ENCODE peak calls at places on chromosomes 12 and 14, in nine cellular contexts. Z, Q, V, E, M, A, S, D and F are unnamed samples.
A peak's percentile ranks its signal among the peaks of the same experiment; 100 is the strongest.

GRCh38 chr14:22981090-22982012 is 1.0 kb downstream of the AJUBA start:
- DNase-seq in Z (peak; percentile 29), Q (no peak), V (no peak), E (no peak), M (no peak), A (no peak), S (peak; percentile 43), D (peak; percentile 39), F (no peak)

GRCh38 chr14:84225243-84225642 is 1304.7 kb upstream of the FLRT2 start:
- DNase-seq in Z (no peak), Q (no peak), V (peak; percentile 16), E (peak; percentile 37), M (peak; percentile 30), A (no peak), S (no peak), D (no peak), F (peak; percentile 16)

GRCh38 chr12:120453977-120454376 is 7.7 kb downstream of the GATC start:
- DNase-seq in Z (peak; percentile 20), Q (no peak), V (no peak), E (no peak), M (peak; percentile 44), A (peak; percentile 45), S (peak; percentile 65), D (peak; percentile 16), F (no peak)

GRCh38 chr12:98513379-98514318 is 1.7 kb upstream of the TMPO start:
- DNase-seq in Z (no peak), Q (no peak), V (no peak), E (no peak), M (no peak), A (no peak), S (no peak), D (no peak), F (no peak)

GRCh38 chr12:24919346-24920001 is 29.4 kb downstream of the BCAT1 start:
- DNase-seq in Z (no peak), Q (no peak), V (no peak), E (no peak), M (no peak), A (no peak), S (no peak), D (no peak), F (no peak)

GRCh38 chr12:116443706-116444589 is 115.2 kb upstream of the MAP1LC3B2 start:
- DNase-seq in Z (no peak), Q (no peak), V (no peak), E (no peak), M (no peak), A (no peak), S (no peak), D (no peak), F (no peak)

GRCh38 chr14:68088463-68088862 is 268.9 kb downstream of the RAD51B start:
- DNase-seq in Z (peak; percentile 45), Q (no peak), V (no peak), E (no peak), M (peak; percentile 19), A (no peak), S (no peak), D (peak; percentile 71), F (no peak)

GRCh38 chr14:100898465-100898864 is 5.1 kb downstream of the RTL1 start:
- DNase-seq in Z (no peak), Q (no peak), V (no peak), E (no peak), M (no peak), A (no peak), S (no peak), D (no peak), F (no peak)

GRCh38 chr14:20489093-20489994 is 16.0 kb upstream of the RNASE10 start:
- DNase-seq in Z (peak; percentile 17), Q (peak; percentile 64), V (no peak), E (no peak), M (peak; percentile 43), A (peak; percentile 78), S (peak; percentile 72), D (no peak), F (no peak)

GRCh38 chr12:64744422-64745258 is 14.6 kb downstream of the GNS start:
- DNase-seq in Z (peak; percentile 35), Q (no peak), V (no peak), E (no peak), M (peak; percentile 59), A (peak; percentile 41), S (peak; percentile 34), D (peak; percentile 48), F (no peak)

GRCh38 chr14:58085877-58086276 is 66.1 kb downstream of the ARMH4 start:
- DNase-seq in Z (no peak), Q (no peak), V (no peak), E (no peak), M (no peak), A (no peak), S (no peak), D (no peak), F (no peak)

GRCh38 chr12:79983969-79984629 is 49.2 kb upstream of the PPP1R12A start:
- DNase-seq in Z (no peak), Q (no peak), V (no peak), E (no peak), M (peak; percentile 17), A (no peak), S (peak; percentile 70), D (peak; percentile 89), F (no peak)

GRCh38 chr14:105281354-105282097 is 19.3 kb downstream of the BRF1 start:
- DNase-seq in Z (peak; percentile 72), Q (peak; percentile 43), V (no peak), E (peak; percentile 74), M (peak; percentile 88), A (peak; percentile 46), S (peak; percentile 54), D (peak; percentile 67), F (no peak)

GRCh38 chr14:23385840-23386657 is 9.2 kb downstream of the CMTM5 start:
- DNase-seq in Z (no peak), Q (no peak), V (no peak), E (peak; percentile 85), M (no peak), A (peak; percentile 29), S (no peak), D (no peak), F (no peak)

GRCh38 chr12:66188584-66189475 is at the start of gene IRAK3:
- DNase-seq in Z (peak; percentile 22), Q (no peak), V (peak; percentile 83), E (peak; percentile 84), M (peak; percentile 61), A (no peak), S (no peak), D (peak; percentile 37), F (peak; percentile 90)

GRCh38 chr12:10716277-10716676 is 6.8 kb downstream of the YBX3 start:
- DNase-seq in Z (no peak), Q (no peak), V (no peak), E (no peak), M (no peak), A (no peak), S (no peak), D (no peak), F (no peak)
- TF ChIP-seq CTCF in Z (no peak), Q (no peak), V (no peak), E (no peak), M (no peak), A (no peak), S (no peak), D (no peak), F (no peak)

GRCh38 chr14:55578511-55578910 is 1.5 kb upstream of the KTN1 start:
- DNase-seq in Z (no peak), Q (no peak), V (no peak), E (no peak), M (no peak), A (no peak), S (no peak), D (no peak), F (no peak)
- H3K4me3 ChIP-seq in Z (peak overlapping the region; percentile 75), Q (peak overlapping the region; percentile 93), V (no peak overlapping the region), E (no peak overlapping the region), M (peak overlapping the region; percentile 88), A (no peak overlapping the region), S (peak overlapping the region; percentile 71), D (peak overlapping the region; percentile 87), F (no peak overlapping the region)

GRCh38 chr12:20194171-20194570 is 174.2 kb upstream of the PDE3A start:
- DNase-seq in Z (peak; percentile 29), Q (no peak), V (no peak), E (no peak), M (peak; percentile 62), A (no peak), S (no peak), D (peak; percentile 27), F (no peak)
- TF ChIP-seq CTCF in Z (peak; percentile 49), Q (peak; percentile 46), V (no peak), E (no peak), M (peak; percentile 78), A (peak; percentile 17), S (no peak), D (peak; percentile 46), F (no peak)

DNA sequence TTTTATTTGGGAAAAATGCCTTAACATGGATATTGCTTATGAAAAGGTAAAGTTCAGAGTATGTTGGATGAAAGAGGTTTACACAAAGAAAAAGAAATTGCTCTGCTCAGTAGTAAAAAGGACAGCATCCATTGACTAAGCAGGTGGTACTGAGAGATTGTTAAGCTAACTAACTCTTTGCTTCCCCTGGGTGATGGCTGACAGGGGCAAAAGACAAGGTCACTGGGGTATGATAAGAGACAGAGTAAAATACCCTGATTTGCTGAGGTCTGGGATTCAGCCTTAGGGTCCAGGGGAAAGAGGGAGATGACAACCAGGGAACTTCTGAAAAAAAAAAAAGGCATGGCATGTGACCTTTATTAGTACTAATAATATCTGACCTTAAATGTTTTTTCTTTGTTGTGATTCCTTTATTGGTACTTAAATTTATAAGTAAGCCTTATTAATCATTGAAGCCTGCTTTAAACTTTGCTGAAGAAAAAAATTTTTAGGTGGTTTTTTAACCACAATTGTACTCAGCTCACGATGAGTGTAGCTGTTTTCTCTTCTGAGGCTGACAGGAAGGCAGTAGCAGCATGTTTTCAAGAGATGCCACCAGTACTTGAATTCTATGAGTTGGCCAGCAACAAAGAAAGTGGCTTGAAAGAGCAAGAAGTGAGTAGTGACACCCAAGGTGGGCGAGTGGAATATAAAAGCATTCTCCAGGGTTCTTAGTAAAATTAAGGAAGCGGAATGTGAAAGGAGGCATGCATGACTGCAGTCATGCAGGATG is 43.7 kb upstream of the KITLG start:
- DNase-seq in Z (no peak), Q (no peak), V (no peak), E (no peak), M (no peak), A (no peak), S (no peak), D (peak; percentile 60), F (no peak)
- H3K4me3 ChIP-seq in Z (no peak overlapping the region), Q (no peak overlapping the region), V (no peak overlapping the region), E (no peak overlapping the region), M (no peak overlapping the region), A (no peak overlapping the region), S (no peak overlapping the region), D (no peak overlapping the region), F (no peak overlapping the region)

GRCh38 chr12:57815177-57816000 is 3.1 kb downstream of the AVIL start:
- DNase-seq in Z (no peak), Q (no peak), V (no peak), E (no peak), M (no peak), A (peak; percentile 42), S (peak; percentile 24), D (no peak), F (no peak)
- TF ChIP-seq CTCF in Z (peak; percentile 26), Q (peak; percentile 14), V (no peak), E (no peak), M (peak; percentile 41), A (peak; percentile 59), S (peak; percentile 30), D (no peak), F (no peak)